ENCODE peak calls at places on chromosomes 2 and 18, in five cellular contexts. E is CD14-positive monocyte, H is heart left ventricle, N is Calu3, V is nephron progenitor cell. O is an unnamed sample.

GRCh38 chr18:10536270-10536669 is 10.4 kb downstream of the NAPG start:
- DNase-seq in E (no peak), V (no peak), H (no peak), N (no peak), O (no peak)

GRCh38 chr2:209958016-209958415 is 44.4 kb upstream of the RPE start:
- DNase-seq in H (no peak), E (no peak), N (no peak), V (no peak), O (no peak)

GRCh38 chr2:105397959-105398521 is 811 bp downstream of the FHL2 start:
- DNase-seq in N (no peak), E (no peak), H (no peak), V (no peak), O (no peak)

GRCh38 chr2:111903930-111904439 is 5.6 kb downstream of the MERTK start:
- DNase-seq in N (no peak), H (no peak), E (no peak), V (no peak), O (no peak)

GRCh38 chr2:188201639-188202038 is 90.0 kb upstream of the GULP1 start:
- DNase-seq in N (no peak), H (no peak), E (no peak), V (no peak), O (no peak)

GRCh38 chr18:25348361-25349130 is 3.4 kb downstream of the ZNF521 start:
- DNase-seq in H (peak), N (no peak), E (no peak), V (no peak), O (no peak)

GRCh38 chr2:41580806-41581205 is 467.0 kb upstream of the PKDCC start:
- DNase-seq in E (no peak), H (no peak), V (no peak), N (no peak), O (no peak)

GRCh38 chr2:95159690-95160449 is at the start of gene ZNF514:
- DNase-seq in E (peak), V (peak), H (peak), N (peak), O (peak)

GRCh38 chr18:56902653-56903052 is 244.2 kb upstream of the BOD1L2 start:
- DNase-seq in E (no peak), N (no peak), H (no peak), V (no peak), O (no peak)

GRCh38 chr2:225637199-225637598 is 237.7 kb downstream of the NYAP2 start:
- DNase-seq in N (no peak), H (no peak), V (no peak), E (no peak), O (no peak)

GRCh38 chr2:112259509-112260294 is 4.9 kb upstream of the ZC3H8 start:
- DNase-seq in N (peak), V (peak), E (peak), H (peak), O (peak)

GRCh38 chr2:16948073-16948472 is 282.4 kb upstream of the CYRIA start:
- DNase-seq in N (no peak), E (no peak), H (no peak), V (no peak), O (no peak)

GRCh38 chr2:148658807-148659722 is 14.5 kb downstream of the EPC2 start:
- DNase-seq in H (no peak), E (no peak), N (no peak), V (no peak), O (no peak)

GRCh38 chr2:190320696-190321095 is 1.1 kb upstream of the HIBCH start:
- DNase-seq in V (no peak), N (no peak), E (no peak), H (no peak), O (peak)

GRCh38 chr2:171630812-171631626 is 56.2 kb upstream of the DYNC1I2 start:
- DNase-seq in V (no peak), H (no peak), E (no peak), N (no peak), O (no peak)

GRCh38 chr2:105081006-105081701 is 43.3 kb downstream of the MRPS9 start:
- DNase-seq in E (no peak), N (no peak), H (peak), V (peak), O (no peak)

GRCh38 chr18:30828700-30829099 is 213.8 kb downstream of the DSC3 start:
- DNase-seq in N (peak), H (no peak), E (no peak), V (no peak), O (no peak)

GRCh38 chr2:201642086-201642578 is 1.2 kb downstream of the TMEM237 start:
- DNase-seq in H (no peak), E (no peak), V (no peak), N (no peak), O (no peak)

GRCh38 chr2:205546417-205546816 is 135.9 kb upstream of the NRP2 start:
- DNase-seq in H (no peak), N (no peak), E (no peak), V (no peak), O (no peak)

GRCh38 chr2:239688840-239689239 is 288.0 kb upstream of the HDAC4 start:
- DNase-seq in N (no peak), H (no peak), V (no peak), E (no peak), O (no peak)

GRCh38 chr2:95392730-95393455 is 9.6 kb upstream of the FAHD2A start:
- DNase-seq in V (no peak), N (no peak), H (no peak), E (no peak), O (no peak)

GRCh38 chr2:104412384-104412783 is 441.5 kb upstream of the POU3F3 start:
- DNase-seq in E (no peak), N (peak), V (peak), H (no peak), O (peak)

GRCh38 chr2:106885981-106886915 is at the start of gene ST6GAL2:
- DNase-seq in H (no peak), N (no peak), E (no peak), V (peak), O (peak)

GRCh38 chr2:176129013-176129796 is at the start of gene HOXD8:
- DNase-seq in V (peak), E (no peak), N (no peak), H (peak), O (no peak)

GRCh38 chr2:239457586-239458445 is 57.0 kb upstream of the HDAC4 start:
- DNase-seq in N (no peak), E (peak), H (no peak), V (no peak), O (no peak)

GRCh38 chr18:45228989-45229388 is 386.3 kb upstream of the SLC14A2 start:
- DNase-seq in H (no peak), N (no peak), E (no peak), V (no peak), O (no peak)

GRCh38 chr2:240450532-240451107 is 15.2 kb downstream of the GPC1 start:
- DNase-seq in V (no peak), E (no peak), H (peak), N (no peak), O (no peak)

GRCh38 chr2:75466708-75467311 is 93.9 kb downstream of the EVA1A start:
- DNase-seq in N (peak), E (no peak), V (peak), H (no peak), O (peak)

GRCh38 chr2:160224060-160224459 is 24.0 kb upstream of the ITGB6 start:
- DNase-seq in H (no peak), E (no peak), V (no peak), N (peak), O (peak)

GRCh38 chr2:60992985-60993392 is 24.5 kb upstream of the PEX13 start:
- DNase-seq in H (no peak), V (no peak), N (no peak), E (peak), O (peak)

GRCh38 chr2:208638059-208638458 is 231.5 kb downstream of the PTH2R start:
- DNase-seq in H (no peak), E (no peak), V (no peak), N (peak), O (no peak)

GRCh38 chr18:7617738-7618422 is 50.8 kb downstream of the PTPRM start:
- DNase-seq in V (no peak), H (peak), E (no peak), N (no peak), O (no peak)

GRCh38 chr2:36792947-36793346 is 96.4 kb downstream of the VIT start:
- DNase-seq in V (no peak), N (no peak), E (no peak), H (no peak), O (no peak)

GRCh38 chr2:207463433-207463832 is 66.3 kb upstream of the CREB1 start:
- DNase-seq in E (no peak), N (no peak), H (no peak), V (no peak), O (no peak)

GRCh38 chr2:43178602-43179542 is 47.5 kb downstream of the ZFP36L2 start:
- DNase-seq in V (peak), E (peak), H (peak), N (peak), O (no peak)

DNA sequence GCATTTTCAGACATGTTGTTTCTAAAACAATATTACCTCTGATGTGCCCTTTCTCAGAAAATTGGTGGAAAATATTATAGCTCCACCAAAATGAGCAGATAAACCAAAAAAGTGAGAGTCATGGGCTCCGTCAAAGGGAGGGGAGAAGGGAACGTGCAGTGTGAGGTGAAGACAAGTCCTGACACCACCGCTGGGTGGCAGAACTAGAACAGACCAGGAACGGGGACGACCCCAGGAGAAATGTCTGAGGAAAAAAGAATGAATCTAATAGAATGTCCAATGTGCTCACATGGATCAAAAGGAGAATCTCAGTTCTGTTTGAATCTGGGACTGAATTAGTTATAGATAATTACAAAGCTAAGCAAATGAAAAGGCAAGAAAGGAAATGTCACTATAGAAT is 22.6 kb upstream of the BCL2 start:
- DNase-seq in E (no peak), N (no peak), V (peak), H (peak), O (peak)
- TF ChIP-seq CTCF in E (peak), N (no peak), V (peak), H (peak), O (peak)

GRCh38 chr18:65937180-65937579 is 186.4 kb downstream of the CDH7 start:
- DNase-seq in V (no peak), E (no peak), N (no peak), H (no peak), O (no peak)

GRCh38 chr18:65941482-65941881 is 190.7 kb downstream of the CDH7 start:
- DNase-seq in H (no peak), V (no peak), N (no peak), E (no peak), O (no peak)

GRCh38 chr18:65934874-65935273 is 184.1 kb downstream of the CDH7 start:
- DNase-seq in N (no peak), E (no peak), V (no peak), H (no peak), O (no peak)

GRCh38 chr18:65938592-65939372 is 188.0 kb downstream of the CDH7 start:
- DNase-seq in N (peak), E (no peak), V (peak), H (no peak), O (peak)

GRCh38 chr18:65936678-65937077 is 185.9 kb downstream of the CDH7 start:
- DNase-seq in V (no peak), E (no peak), H (no peak), N (no peak), O (no peak)
- TF ChIP-seq CTCF in V (no peak), E (no peak), H (no peak), N (no peak), O (no peak)

GRCh38 chr2:170391018-170391417 is 213.1 kb downstream of the MYO3B start:
- DNase-seq in E (no peak), V (no peak), H (no peak), N (no peak), O (no peak)
- TF ChIP-seq CTCF in E (no peak), V (no peak), H (no peak), N (no peak), O (no peak)

GRCh38 chr2:120516323-120517314 is 170.7 kb downstream of the INHBB start:
- DNase-seq in V (no peak), E (no peak), N (no peak), H (no peak), O (no peak)

GRCh38 chr2:120515759-120516295 is 169.9 kb downstream of the INHBB start:
- DNase-seq in E (no peak), N (no peak), V (no peak), H (no peak), O (no peak)

GRCh38 chr2:120513776-120514357 is 167.9 kb downstream of the INHBB start:
- DNase-seq in N (no peak), V (no peak), H (no peak), E (no peak), O (no peak)

GRCh38 chr2:120512321-120512710 is 166.4 kb downstream of the INHBB start:
- DNase-seq in V (no peak), E (peak), H (no peak), N (no peak), O (no peak)

GRCh38 chr2:120514521-120514920 is 168.6 kb downstream of the INHBB start:
- DNase-seq in V (no peak), E (peak), N (no peak), H (no peak), O (no peak)
- TF ChIP-seq CTCF in V (no peak), E (no peak), N (no peak), H (no peak), O (no peak)